ENCODE peak calls at places on chromosome 16, in ten cellular contexts. H is Peyer's patch, N is esophagus squamous epithelium, V is suprapubic skin, X is ovary, F is breast epithelium, E is IMR-90, U is lower leg skin, G is right lobe of liver, L is A549. B is an unnamed sample.

GRCh38 chr16:23755484-23755809 is 621 bp downstream of the CHP2 start:
- DNase-seq in U (peak), H (peak), V (no peak), E (no peak), X (no peak), L (no peak), F (no peak), G (no peak), N (no peak), B (no peak)

GRCh38 chr16:14418795-14419225 is 211.2 kb downstream of the PARN start:
- DNase-seq in X (no peak), L (no peak), V (no peak), F (no peak), H (no peak), U (no peak), N (no peak), G (no peak), E (no peak), B (peak)

GRCh38 chr16:30437511-30438046 is 7.7 kb upstream of the DCTPP1 start:
- DNase-seq in L (no peak), U (no peak), E (no peak), X (no peak), V (no peak), F (no peak), G (no peak), H (no peak), N (no peak), B (no peak)

GRCh38 chr16:11260596-11260966 is 4.6 kb upstream of the SOCS1 start:
- DNase-seq in G (no peak), V (no peak), E (no peak), H (no peak), L (no peak), U (no peak), N (no peak), F (no peak), X (no peak), B (no peak)

GRCh38 chr16:3066440-3066748 is 954 bp downstream of the IL32 start:
- DNase-seq in N (no peak), V (no peak), E (no peak), L (no peak), H (no peak), G (no peak), X (no peak), F (no peak), U (no peak), B (no peak)

GRCh38 chr16:63346000-63346399 is 1309.8 kb upstream of the CDH8 start:
- DNase-seq in U (no peak), N (no peak), E (no peak), L (no peak), X (no peak), F (no peak), G (no peak), V (no peak), H (no peak), B (no peak)

GRCh38 chr16:30183961-30184429 is 593 bp downstream of the CORO1A start:
- DNase-seq in L (no peak), H (peak), N (no peak), V (no peak), F (no peak), G (peak), E (no peak), U (peak), X (no peak), B (no peak)

GRCh38 chr16:30535777-30536190 is 1.1 kb upstream of the ZNF747 start:
- DNase-seq in F (peak), G (peak), V (no peak), N (no peak), H (peak), X (peak), L (peak), E (peak), U (peak), B (peak)

GRCh38 chr16:4330277-4330882 is 14.5 kb downstream of the GLIS2 start:
- DNase-seq in H (peak), E (peak), X (peak), N (no peak), V (peak), G (peak), L (peak), U (peak), F (peak), B (peak)

GRCh38 chr16:58393138-58393504 is 850 bp downstream of the GINS3 start:
- DNase-seq in N (no peak), U (no peak), F (no peak), G (no peak), E (no peak), H (no peak), V (no peak), L (no peak), X (no peak), B (peak)

GRCh38 chr16:57732011-57732410 is 3.6 kb upstream of the KATNB1 start:
- DNase-seq in F (no peak), H (no peak), L (no peak), V (no peak), E (peak), N (no peak), G (no peak), U (no peak), X (no peak), B (no peak)

GRCh38 chr16:73152731-73153130 is 104.8 kb upstream of the ZFHX3 start:
- DNase-seq in F (no peak), L (no peak), V (no peak), U (no peak), N (no peak), E (no peak), H (no peak), X (no peak), G (no peak), B (no peak)

GRCh38 chr16:11916524-11917285 is 949 bp upstream of the GSPT1 start:
- DNase-seq in U (no peak), X (no peak), V (no peak), G (no peak), E (peak), H (no peak), L (peak), F (peak), N (no peak), B (peak)

GRCh38 chr16:12132290-12132689 is 155.8 kb downstream of the SNX29 start:
- DNase-seq in X (no peak), F (no peak), E (peak), V (no peak), U (no peak), G (no peak), L (no peak), H (no peak), N (no peak), B (no peak)

GRCh38 chr16:31350275-31351005 is 4.5 kb upstream of the ITGAX start:
- DNase-seq in X (no peak), E (no peak), V (no peak), N (no peak), F (no peak), G (no peak), U (no peak), L (no peak), H (no peak), B (no peak)

GRCh38 chr16:19559242-19559910 is 3.9 kb downstream of the VPS35L start:
- DNase-seq in F (no peak), G (no peak), E (peak), V (no peak), N (no peak), X (no peak), U (peak), H (no peak), L (peak), B (no peak)

GRCh38 chr16:31458073-31458834 is 1.0 kb upstream of the ARMC5 start:
- DNase-seq in F (no peak), N (no peak), H (peak), U (peak), V (no peak), E (peak), G (peak), X (peak), L (peak), B (peak)

GRCh38 chr16:71883193-71883848 is 661 bp downstream of the ZNF821 start:
- DNase-seq in G (peak), U (peak), H (peak), L (peak), V (no peak), X (peak), E (peak), F (no peak), N (no peak), B (peak)

GRCh38 chr16:71885261-71885650 is 1.3 kb upstream of the ZNF821 start:
- DNase-seq in H (no peak), U (no peak), X (no peak), F (no peak), V (no peak), N (no peak), L (no peak), G (no peak), E (no peak), B (no peak)

GRCh38 chr16:71880176-71880575 is 3.8 kb downstream of the ZNF821 start:
- DNase-seq in H (no peak), E (no peak), F (no peak), X (no peak), L (no peak), N (no peak), V (no peak), G (no peak), U (no peak), B (no peak)

GRCh38 chr16:71882505-71883192 is 1.3 kb downstream of the ZNF821 start:
- DNase-seq in L (peak), H (no peak), X (peak), U (peak), E (peak), N (no peak), F (no peak), G (no peak), V (no peak), B (peak)

DNA sequence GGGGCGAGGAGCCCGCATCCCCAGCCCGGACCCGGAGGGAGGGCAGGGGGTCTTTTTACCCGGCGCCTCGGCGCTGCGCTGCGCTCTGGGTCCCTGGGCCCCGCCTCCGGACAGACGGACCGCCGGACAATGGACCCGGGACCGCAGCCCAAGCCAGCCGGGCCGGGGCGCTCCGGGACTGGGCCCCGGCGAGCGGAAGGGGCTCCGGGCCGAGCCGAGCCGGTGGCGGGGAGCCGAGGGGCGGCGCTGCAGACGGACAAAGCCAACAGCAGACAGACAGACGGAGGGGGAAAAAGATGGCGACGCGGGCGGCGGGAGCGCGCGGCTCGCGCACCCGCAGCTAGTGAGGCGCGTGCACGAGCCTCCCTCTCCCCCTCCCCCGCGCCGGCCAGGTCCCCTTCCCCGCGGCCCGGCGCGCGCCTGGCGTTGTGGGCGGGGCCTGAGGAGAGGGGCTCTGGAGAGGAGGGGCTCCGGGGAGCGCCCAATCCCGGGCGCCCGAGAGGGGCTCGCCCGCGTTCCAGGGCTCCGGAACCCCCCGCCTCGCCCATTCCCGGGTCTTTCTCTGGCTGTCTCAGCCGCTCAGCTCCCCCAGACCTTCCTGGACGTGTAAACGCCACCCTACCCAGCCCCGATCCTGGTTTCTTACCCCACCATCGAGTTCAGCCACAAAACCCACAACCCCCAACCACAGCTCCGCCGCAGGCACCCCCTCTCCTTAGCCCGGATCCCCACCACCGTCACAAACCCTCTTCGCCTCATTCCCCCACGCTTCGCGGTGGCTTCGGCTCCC is at the start of gene ZNF821:
- DNase-seq in H (peak), E (peak), G (peak), L (peak), N (no peak), X (peak), F (peak), U (peak), V (no peak), B (peak)
- TF ChIP-seq POLR2A in H (peak), E (peak), G (peak), L (peak), N (peak), X (peak), F (no peak), U (no peak), V (no peak), B (peak)

DNA sequence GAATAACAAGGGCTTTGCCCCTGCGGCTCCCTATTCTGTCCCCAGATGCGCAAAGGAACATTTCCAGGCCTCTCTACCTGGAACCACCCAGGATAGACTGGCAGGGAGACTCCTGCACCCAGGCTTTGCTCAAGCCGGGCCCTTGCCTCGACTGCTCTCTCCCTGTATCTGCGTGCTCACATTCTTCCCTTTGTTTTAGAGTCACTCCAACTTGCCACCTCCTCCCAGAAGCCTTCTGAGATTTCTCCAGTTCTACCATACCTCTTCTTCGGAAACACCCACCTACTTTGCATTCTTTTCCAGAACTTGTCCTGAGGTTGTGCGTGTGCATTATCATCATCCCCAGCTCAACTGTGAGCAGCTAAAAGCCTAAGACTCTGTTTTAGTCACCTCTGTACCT is 3.0 kb downstream of the CES5A start:
- DNase-seq in G (no peak), E (no peak), L (no peak), H (no peak), X (no peak), U (no peak), F (no peak), V (no peak), N (no peak), B (no peak)
- TF ChIP-seq POLR2A in G (no peak), E (no peak), L (no peak), H (no peak), X (no peak), U (no peak), F (no peak), V (no peak), N (no peak), B (no peak)

GRCh38 chr16:15523939-15524338 is 89.6 kb downstream of the BMERB1 start:
- DNase-seq in H (no peak), F (no peak), N (no peak), X (no peak), U (no peak), E (peak), V (no peak), L (no peak), G (no peak), B (no peak)
- TF ChIP-seq POLR2A in H (no peak), F (no peak), N (no peak), X (no peak), U (no peak), E (no peak), V (no peak), L (no peak), G (no peak), B (no peak)

GRCh38 chr16:85554791-85555548 is 58.2 kb upstream of the GSE1 start:
- DNase-seq in E (peak), H (no peak), G (peak), F (no peak), N (no peak), X (peak), V (no peak), L (peak), U (peak), B (peak)

GRCh38 chr16:85552980-85553435 is 60.1 kb upstream of the GSE1 start:
- DNase-seq in E (no peak), G (no peak), H (no peak), F (no peak), X (no peak), V (no peak), N (no peak), L (no peak), U (no peak), B (no peak)

GRCh38 chr16:85553436-85554113 is 59.5 kb upstream of the GSE1 start:
- DNase-seq in N (no peak), G (peak), U (no peak), X (peak), V (no peak), H (peak), F (no peak), L (peak), E (peak), B (peak)

GRCh38 chr16:85555549-85556455 is 57.3 kb upstream of the GSE1 start:
- DNase-seq in X (peak), V (no peak), G (no peak), L (peak), F (no peak), N (no peak), E (no peak), H (peak), U (no peak), B (peak)

GRCh38 chr16:85554114-85554790 is 58.9 kb upstream of the GSE1 start:
- DNase-seq in E (peak), F (no peak), V (no peak), U (peak), L (peak), X (peak), N (peak), G (no peak), H (no peak), B (peak)
- TF ChIP-seq POLR2A in E (no peak), F (no peak), V (no peak), U (no peak), L (peak), X (peak), N (peak), G (peak), H (no peak), B (no peak)

DNA sequence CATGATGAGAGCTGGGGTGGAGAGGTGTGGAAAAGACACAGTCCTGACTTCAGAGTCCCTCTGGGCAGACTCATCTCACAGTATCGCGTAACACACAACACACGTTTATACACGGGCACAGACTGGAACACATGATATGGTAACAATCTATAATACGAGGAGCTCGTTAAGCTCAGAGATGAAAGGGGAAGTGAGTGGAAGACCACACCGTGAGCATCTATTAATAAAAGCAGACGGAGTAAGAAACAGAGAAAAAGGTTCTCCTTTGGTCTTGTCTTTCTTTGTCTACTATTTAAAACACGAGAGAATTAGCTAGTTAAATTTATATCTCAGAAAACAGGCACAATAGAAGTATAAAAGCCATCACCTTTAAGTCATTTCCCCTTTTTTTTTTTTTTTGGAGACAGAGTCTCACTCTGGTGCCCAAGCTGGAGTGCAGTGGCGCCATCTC is 13.5 kb downstream of the ANKRD11 start:
- DNase-seq in E (no peak), G (no peak), X (no peak), U (no peak), H (no peak), V (no peak), N (no peak), F (no peak), L (no peak), B (no peak)
- TF ChIP-seq POLR2A in E (no peak), G (no peak), X (no peak), U (no peak), H (no peak), V (no peak), N (no peak), F (no peak), L (no peak), B (no peak)

DNA sequence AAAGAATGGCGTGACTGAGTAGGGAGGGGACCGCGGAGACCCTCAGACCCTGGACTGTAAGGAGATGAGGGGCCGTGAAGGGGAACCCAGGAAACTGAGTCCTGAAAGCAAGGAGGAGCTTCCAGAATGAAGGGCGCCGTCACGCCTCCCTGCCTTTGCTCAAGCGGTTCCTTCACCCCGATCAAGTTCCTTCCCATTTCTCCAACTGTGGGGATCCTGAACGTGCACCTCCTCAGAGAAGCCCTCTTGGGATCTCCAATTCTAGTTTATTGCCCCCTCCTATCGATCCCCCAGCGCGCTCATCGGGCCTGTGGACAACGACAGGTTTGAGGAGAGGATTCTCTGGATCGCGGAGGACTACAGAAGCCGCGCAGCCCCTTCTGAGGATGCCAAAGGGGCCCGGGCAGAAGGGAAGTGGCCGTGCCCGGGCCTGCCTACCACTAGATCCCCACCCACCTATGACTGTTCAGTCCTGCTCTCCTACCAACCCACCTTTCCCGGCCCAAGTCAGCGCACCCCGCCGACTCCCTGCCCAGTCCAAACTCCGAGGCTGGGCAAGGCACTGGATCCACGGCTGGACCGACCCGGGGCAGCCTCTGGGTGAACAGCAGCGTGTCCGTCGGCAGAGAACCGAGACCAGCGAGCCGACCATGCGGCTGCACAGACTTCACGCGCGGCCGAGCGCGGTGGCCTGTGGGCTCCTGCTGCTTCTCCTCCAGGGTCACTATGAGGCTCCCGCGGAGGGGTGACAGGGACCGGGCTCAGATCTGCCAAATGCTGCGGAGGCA is 12.8 kb upstream of the CES3 start:
- DNase-seq in N (no peak), E (no peak), H (peak), F (no peak), V (no peak), G (peak), L (no peak), U (no peak), X (no peak), B (no peak)
- TF ChIP-seq POLR2A in N (no peak), E (no peak), H (peak), F (no peak), V (no peak), G (no peak), L (no peak), U (no peak), X (no peak), B (no peak)

GRCh38 chr16:56635441-56635967 is 3.0 kb upstream of the MT1A start:
- DNase-seq in V (no peak), X (no peak), U (no peak), G (no peak), N (no peak), L (no peak), E (no peak), H (no peak), F (no peak), B (no peak)

GRCh38 chr16:56636616-56637413 is 1.7 kb upstream of the MT1A start:
- DNase-seq in H (no peak), F (no peak), X (no peak), N (no peak), E (no peak), U (no peak), V (no peak), L (no peak), G (no peak), B (no peak)

GRCh38 chr16:56639045-56639444 is 579 bp downstream of the MT1A start:
- DNase-seq in L (no peak), G (no peak), V (no peak), X (no peak), H (no peak), N (no peak), U (no peak), F (no peak), E (no peak), B (no peak)

GRCh38 chr16:56640076-56640475 is 1.6 kb downstream of the MT1A start:
- DNase-seq in L (no peak), F (no peak), G (no peak), V (no peak), X (no peak), E (no peak), U (no peak), H (no peak), N (no peak), B (no peak)

GRCh38 chr16:56637814-56638750 is at the start of gene MT1A:
- DNase-seq in H (peak), F (peak), E (peak), L (peak), N (no peak), V (peak), X (peak), G (peak), U (peak), B (peak)
- TF ChIP-seq POLR2A in H (peak), F (peak), E (no peak), L (peak), N (peak), V (peak), X (peak), G (peak), U (no peak), B (peak)

B was measured in adrenal gland.